ENCODE peak calls at places on chromosome 13, in nine cellular contexts. One of them, this sample, is unnamed.

GRCh38 chr13:47932953-47933687 is 68.0 kb downstream of the SUCLA2 start:
- DNase-seq in GM23248: no peak
- DNase-seq in IMR-90: no peak
- DNase-seq in neural progenitor cell: peak
- DNase-seq in astrocyte: no peak
- DNase-seq in fibroblast of lung: peak
- DNase-seq in endothelial cell of umbilical vein: no peak
- DNase-seq in trophoblast cell: no peak
- DNase-seq in neuronal stem cell: peak
- DNase-seq in this sample: no peak

GRCh38 chr13:63497601-63498000 is 2082.0 kb upstream of the PCDH20 start:
- DNase-seq in neural progenitor cell: no peak
- DNase-seq in fibroblast of lung: peak
- DNase-seq in neuronal stem cell: no peak
- DNase-seq in trophoblast cell: no peak
- DNase-seq in endothelial cell of umbilical vein: peak
- DNase-seq in IMR-90: peak
- DNase-seq in astrocyte: no peak
- DNase-seq in GM23248: no peak
- DNase-seq in this sample: no peak

GRCh38 chr13:29756506-29756905 is 93.9 kb downstream of the UBL3 start:
- DNase-seq in fibroblast of lung: peak
- DNase-seq in IMR-90: peak
- DNase-seq in neuronal stem cell: no peak
- DNase-seq in endothelial cell of umbilical vein: no peak
- DNase-seq in trophoblast cell: no peak
- DNase-seq in astrocyte: no peak
- DNase-seq in GM23248: peak
- DNase-seq in neural progenitor cell: no peak
- DNase-seq in this sample: no peak

GRCh38 chr13:95676100-95676774 is 702 bp upstream of the DNAJC3 start:
- DNase-seq in IMR-90: peak
- DNase-seq in trophoblast cell: peak
- DNase-seq in GM23248: peak
- DNase-seq in endothelial cell of umbilical vein: peak
- DNase-seq in fibroblast of lung: peak
- DNase-seq in neuronal stem cell: no peak
- DNase-seq in astrocyte: peak
- DNase-seq in neural progenitor cell: no peak
- DNase-seq in this sample: peak

GRCh38 chr13:91153372-91153771 is 194.1 kb upstream of the MIR17HG start:
- DNase-seq in trophoblast cell: peak
- DNase-seq in neural progenitor cell: no peak
- DNase-seq in astrocyte: peak
- DNase-seq in neuronal stem cell: no peak
- DNase-seq in GM23248: no peak
- DNase-seq in fibroblast of lung: no peak
- DNase-seq in endothelial cell of umbilical vein: no peak
- DNase-seq in IMR-90: no peak
- DNase-seq in this sample: no peak

GRCh38 chr13:100671389-100672182 is 3.0 kb downstream of the TMTC4 start:
- DNase-seq in IMR-90: no peak
- DNase-seq in trophoblast cell: no peak
- DNase-seq in fibroblast of lung: no peak
- DNase-seq in endothelial cell of umbilical vein: no peak
- DNase-seq in astrocyte: peak
- DNase-seq in neural progenitor cell: no peak
- DNase-seq in neuronal stem cell: no peak
- DNase-seq in GM23248: no peak
- DNase-seq in this sample: no peak

GRCh38 chr13:97573011-97573410 is 139.0 kb downstream of the RAP2A start:
- DNase-seq in IMR-90: peak
- DNase-seq in GM23248: peak
- DNase-seq in neuronal stem cell: peak
- DNase-seq in trophoblast cell: no peak
- DNase-seq in fibroblast of lung: no peak
- DNase-seq in neural progenitor cell: peak
- DNase-seq in endothelial cell of umbilical vein: no peak
- DNase-seq in astrocyte: no peak
- DNase-seq in this sample: no peak

GRCh38 chr13:35963982-35964665 is 167.1 kb downstream of the DCLK1 start:
- DNase-seq in neural progenitor cell: no peak
- DNase-seq in endothelial cell of umbilical vein: peak
- DNase-seq in GM23248: no peak
- DNase-seq in astrocyte: no peak
- DNase-seq in neuronal stem cell: no peak
- DNase-seq in trophoblast cell: no peak
- DNase-seq in fibroblast of lung: peak
- DNase-seq in IMR-90: no peak
- DNase-seq in this sample: no peak

GRCh38 chr13:43742911-43743310 is 43.9 kb downstream of the ENOX1 start:
- DNase-seq in neural progenitor cell: no peak
- DNase-seq in astrocyte: no peak
- DNase-seq in trophoblast cell: no peak
- DNase-seq in endothelial cell of umbilical vein: no peak
- DNase-seq in fibroblast of lung: no peak
- DNase-seq in GM23248: no peak
- DNase-seq in IMR-90: no peak
- DNase-seq in neuronal stem cell: no peak
- DNase-seq in this sample: no peak

GRCh38 chr13:29594710-29595379 is 643 bp downstream of the SLC7A1 start:
- DNase-seq in endothelial cell of umbilical vein: peak
- DNase-seq in neural progenitor cell: peak
- DNase-seq in GM23248: peak
- DNase-seq in trophoblast cell: peak
- DNase-seq in astrocyte: peak
- DNase-seq in fibroblast of lung: peak
- DNase-seq in IMR-90: peak
- DNase-seq in neuronal stem cell: peak
- DNase-seq in this sample: no peak

GRCh38 chr13:67438465-67438864 is 208.3 kb upstream of the PCDH9 start:
- DNase-seq in trophoblast cell: no peak
- DNase-seq in astrocyte: no peak
- DNase-seq in neuronal stem cell: peak
- DNase-seq in endothelial cell of umbilical vein: no peak
- DNase-seq in fibroblast of lung: peak
- DNase-seq in neural progenitor cell: peak
- DNase-seq in IMR-90: no peak
- DNase-seq in GM23248: no peak
- DNase-seq in this sample: no peak

GRCh38 chr13:25112856-25113255 is 16.9 kb downstream of the PABPC3 start:
- DNase-seq in IMR-90: no peak
- DNase-seq in GM23248: no peak
- DNase-seq in neural progenitor cell: no peak
- DNase-seq in neuronal stem cell: no peak
- DNase-seq in astrocyte: no peak
- DNase-seq in endothelial cell of umbilical vein: no peak
- DNase-seq in trophoblast cell: no peak
- DNase-seq in fibroblast of lung: no peak
- DNase-seq in this sample: no peak

GRCh38 chr13:87080100-87080779 is 590.9 kb upstream of the SLITRK5 start:
- DNase-seq in neuronal stem cell: no peak
- DNase-seq in GM23248: no peak
- DNase-seq in IMR-90: no peak
- DNase-seq in astrocyte: no peak
- DNase-seq in trophoblast cell: no peak
- DNase-seq in neural progenitor cell: no peak
- DNase-seq in fibroblast of lung: no peak
- DNase-seq in endothelial cell of umbilical vein: no peak
- DNase-seq in this sample: no peak

GRCh38 chr13:39148513-39148961 is 110.3 kb downstream of the NHLRC3 start:
- DNase-seq in neural progenitor cell: peak
- DNase-seq in astrocyte: peak
- DNase-seq in fibroblast of lung: peak
- DNase-seq in endothelial cell of umbilical vein: no peak
- DNase-seq in neuronal stem cell: no peak
- DNase-seq in IMR-90: no peak
- DNase-seq in trophoblast cell: peak
- DNase-seq in GM23248: peak
- DNase-seq in this sample: no peak

GRCh38 chr13:80132741-80133601 is 208.0 kb downstream of the SPRY2 start:
- DNase-seq in IMR-90: peak
- DNase-seq in neuronal stem cell: no peak
- DNase-seq in endothelial cell of umbilical vein: peak
- DNase-seq in astrocyte: peak
- DNase-seq in GM23248: peak
- DNase-seq in trophoblast cell: no peak
- DNase-seq in neural progenitor cell: peak
- DNase-seq in fibroblast of lung: peak
- DNase-seq in this sample: no peak

GRCh38 chr13:113153810-113154748 is 4.4 kb upstream of the PROZ start:
- DNase-seq in endothelial cell of umbilical vein: peak
- DNase-seq in astrocyte: peak
- DNase-seq in IMR-90: peak
- DNase-seq in GM23248: peak
- DNase-seq in neuronal stem cell: peak
- DNase-seq in trophoblast cell: peak
- DNase-seq in fibroblast of lung: peak
- DNase-seq in neural progenitor cell: peak
- DNase-seq in this sample: peak

GRCh38 chr13:59666504-59666903 is 497.2 kb downstream of the DIAPH3 start:
- DNase-seq in fibroblast of lung: peak
- DNase-seq in neuronal stem cell: no peak
- DNase-seq in GM23248: no peak
- DNase-seq in neural progenitor cell: no peak
- DNase-seq in endothelial cell of umbilical vein: peak
- DNase-seq in trophoblast cell: no peak
- DNase-seq in astrocyte: no peak
- DNase-seq in IMR-90: peak
- DNase-seq in this sample: no peak

GRCh38 chr13:49810825-49811526 is 18.5 kb upstream of the KPNA3 start:
- DNase-seq in astrocyte: peak
- DNase-seq in IMR-90: peak
- DNase-seq in neural progenitor cell: no peak
- DNase-seq in endothelial cell of umbilical vein: no peak
- DNase-seq in neuronal stem cell: no peak
- DNase-seq in trophoblast cell: peak
- DNase-seq in fibroblast of lung: peak
- DNase-seq in GM23248: peak
- DNase-seq in this sample: no peak
- H3K9ac ChIP-seq in astrocyte: no peak
- H3K9ac ChIP-seq in IMR-90: peak
- H3K9ac ChIP-seq in neural progenitor cell: no peak
- H3K9ac ChIP-seq in endothelial cell of umbilical vein: no peak
- H3K9ac ChIP-seq in neuronal stem cell: no peak
- H3K9ac ChIP-seq in trophoblast cell: no peak
- H3K9ac ChIP-seq in fibroblast of lung: no peak
- H3K9ac ChIP-seq in GM23248: no peak
- H3K9ac ChIP-seq in this sample: no peak

DNA sequence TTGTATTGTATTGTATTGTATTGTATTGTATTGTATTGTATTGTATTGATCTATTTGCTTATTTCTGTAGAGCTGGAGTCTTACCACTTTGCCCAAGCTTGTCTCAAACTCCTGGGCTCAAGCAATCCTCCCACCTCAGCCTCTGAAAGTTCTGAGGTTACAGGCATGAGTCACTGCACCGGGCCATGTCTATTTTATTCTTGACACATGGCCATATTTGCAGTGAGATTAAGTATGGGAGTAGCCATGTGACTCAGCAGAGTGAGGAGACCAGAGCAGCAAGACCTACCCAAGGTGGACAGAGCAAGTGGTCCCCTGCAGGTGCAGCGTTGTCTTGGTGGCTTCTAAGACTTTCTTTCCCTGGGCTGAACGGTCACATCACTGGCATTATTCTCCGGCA is 49.1 kb upstream of the UBAC2 start:
- DNase-seq in neuronal stem cell: no peak
- DNase-seq in endothelial cell of umbilical vein: no peak
- DNase-seq in trophoblast cell: no peak
- DNase-seq in IMR-90: peak
- DNase-seq in astrocyte: peak
- DNase-seq in fibroblast of lung: peak
- DNase-seq in neural progenitor cell: no peak
- DNase-seq in GM23248: peak
- DNase-seq in this sample: peak
- H2AFZ ChIP-seq in neuronal stem cell: no peak
- H2AFZ ChIP-seq in endothelial cell of umbilical vein: no peak
- H2AFZ ChIP-seq in trophoblast cell: no peak
- H2AFZ ChIP-seq in IMR-90: no peak
- H2AFZ ChIP-seq in astrocyte: peak
- H2AFZ ChIP-seq in fibroblast of lung: no peak
- H2AFZ ChIP-seq in neural progenitor cell: no peak
- H2AFZ ChIP-seq in GM23248: no peak
- H2AFZ ChIP-seq in this sample: no peak

DNA sequence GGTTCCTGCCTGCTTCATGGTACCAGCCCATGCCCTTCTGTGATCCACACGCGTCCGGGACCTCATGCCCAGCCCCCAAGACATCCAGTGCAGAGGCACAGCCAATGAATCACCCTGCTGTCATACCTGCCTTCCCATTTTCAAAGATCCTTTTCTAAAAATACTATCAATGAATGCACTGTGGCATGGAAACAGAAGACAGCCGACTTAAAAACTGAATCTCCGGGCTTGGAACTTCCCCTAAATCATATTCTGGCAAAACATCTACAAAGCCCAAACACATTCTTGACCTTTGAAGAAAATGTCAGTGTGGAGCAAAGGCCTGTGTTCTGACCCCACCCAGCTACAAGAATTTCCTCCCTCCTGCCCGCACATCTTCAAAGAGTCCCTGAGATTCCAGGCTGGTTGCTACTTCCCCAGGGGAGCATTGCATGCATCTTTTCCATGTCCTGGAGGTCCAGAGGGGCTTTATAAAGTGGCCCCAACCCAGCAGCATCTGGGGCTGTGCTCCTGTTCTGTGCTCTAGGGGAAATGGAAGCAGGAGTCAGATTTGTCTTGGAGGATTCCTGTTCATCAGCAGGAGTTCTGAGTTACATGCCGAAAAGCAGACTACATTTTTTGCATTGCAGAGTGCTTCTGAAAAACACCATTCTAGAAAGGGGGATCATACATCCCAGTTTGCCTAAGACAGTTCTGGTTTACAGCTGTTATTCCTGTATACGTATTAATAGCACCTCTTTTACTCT is 135.2 kb downstream of the USP12 start:
- DNase-seq in astrocyte: no peak
- DNase-seq in trophoblast cell: peak
- DNase-seq in fibroblast of lung: peak
- DNase-seq in neuronal stem cell: no peak
- DNase-seq in endothelial cell of umbilical vein: no peak
- DNase-seq in GM23248: peak
- DNase-seq in neural progenitor cell: no peak
- DNase-seq in IMR-90: no peak
- DNase-seq in this sample: no peak
- H3K9ac ChIP-seq in astrocyte: peak
- H3K9ac ChIP-seq in trophoblast cell: peak
- H3K9ac ChIP-seq in fibroblast of lung: no peak
- H3K9ac ChIP-seq in neuronal stem cell: no peak
- H3K9ac ChIP-seq in endothelial cell of umbilical vein: no peak
- H3K9ac ChIP-seq in GM23248: no peak
- H3K9ac ChIP-seq in neural progenitor cell: no peak
- H3K9ac ChIP-seq in IMR-90: no peak
- H3K9ac ChIP-seq in this sample: no peak

DNA sequence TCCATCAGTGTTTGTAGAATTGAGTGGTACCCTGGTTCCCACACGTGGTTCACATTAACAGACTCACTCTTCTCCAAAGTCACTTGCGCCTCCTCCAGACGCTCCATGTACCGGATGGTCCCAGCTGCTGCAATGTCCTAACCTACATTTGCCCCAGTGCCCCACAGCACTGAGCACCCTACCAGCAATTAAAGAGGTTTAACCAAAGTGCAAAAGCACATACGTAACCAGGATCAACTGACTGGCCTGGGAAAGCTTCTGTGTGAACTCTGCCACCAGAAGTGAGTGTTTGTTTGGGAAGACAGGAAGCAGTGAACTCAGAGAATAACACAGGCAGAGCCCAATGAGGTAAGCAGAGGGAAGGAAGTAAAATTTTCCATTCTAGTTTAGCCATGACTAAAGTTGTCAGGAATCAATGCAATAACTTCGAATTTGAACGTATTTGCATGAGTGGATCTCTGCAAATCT is 7.3 kb upstream of the MEDAG start:
- DNase-seq in endothelial cell of umbilical vein: peak
- DNase-seq in neural progenitor cell: no peak
- DNase-seq in neuronal stem cell: no peak
- DNase-seq in fibroblast of lung: peak
- DNase-seq in astrocyte: peak
- DNase-seq in IMR-90: peak
- DNase-seq in GM23248: peak
- DNase-seq in trophoblast cell: no peak
- DNase-seq in this sample: no peak
- H2AFZ ChIP-seq in endothelial cell of umbilical vein: no peak
- H2AFZ ChIP-seq in neural progenitor cell: no peak
- H2AFZ ChIP-seq in neuronal stem cell: peak
- H2AFZ ChIP-seq in fibroblast of lung: peak
- H2AFZ ChIP-seq in astrocyte: peak
- H2AFZ ChIP-seq in IMR-90: peak
- H2AFZ ChIP-seq in GM23248: peak
- H2AFZ ChIP-seq in trophoblast cell: no peak
- H2AFZ ChIP-seq in this sample: no peak